ENCODE peak calls at places on chromosomes 3 and 15, in eight cellular contexts. One of them, this sample, is unnamed.

GRCh38 chr3:14143826-14144225 is 19.0 kb downstream of the TMEM43 start:
- DNase-seq in tibial artery: peak
- DNase-seq in foreskin fibroblast: peak
- DNase-seq in endodermal cell: peak
- DNase-seq in astrocyte of the spinal cord: peak
- DNase-seq in AG04449: peak
- DNase-seq in lower lobe of right lung: no peak
- DNase-seq in neural progenitor cell: no peak
- DNase-seq in this sample: peak

GRCh38 chr3:180855364-180855763 is 57.1 kb upstream of the FXR1 start:
- DNase-seq in tibial artery: no peak
- DNase-seq in foreskin fibroblast: no peak
- DNase-seq in endodermal cell: peak
- DNase-seq in astrocyte of the spinal cord: no peak
- DNase-seq in AG04449: no peak
- DNase-seq in lower lobe of right lung: no peak
- DNase-seq in neural progenitor cell: peak
- DNase-seq in this sample: peak

GRCh38 chr3:28586325-28586724 is 237.7 kb upstream of the AZI2 start:
- DNase-seq in tibial artery: no peak
- DNase-seq in foreskin fibroblast: no peak
- DNase-seq in endodermal cell: no peak
- DNase-seq in astrocyte of the spinal cord: no peak
- DNase-seq in AG04449: no peak
- DNase-seq in lower lobe of right lung: no peak
- DNase-seq in neural progenitor cell: no peak
- DNase-seq in this sample: no peak

GRCh38 chr3:118900737-118901525 is 133.7 kb downstream of the IGSF11 start:
- DNase-seq in tibial artery: no peak
- DNase-seq in foreskin fibroblast: no peak
- DNase-seq in endodermal cell: no peak
- DNase-seq in astrocyte of the spinal cord: no peak
- DNase-seq in AG04449: no peak
- DNase-seq in lower lobe of right lung: no peak
- DNase-seq in neural progenitor cell: no peak
- DNase-seq in this sample: no peak

GRCh38 chr3:175764722-175765121 is 905.6 kb downstream of the NAALADL2 start:
- DNase-seq in tibial artery: no peak
- DNase-seq in foreskin fibroblast: no peak
- DNase-seq in endodermal cell: no peak
- DNase-seq in astrocyte of the spinal cord: no peak
- DNase-seq in AG04449: no peak
- DNase-seq in lower lobe of right lung: no peak
- DNase-seq in neural progenitor cell: no peak
- DNase-seq in this sample: no peak

GRCh38 chr15:38127306-38127731 is 125.3 kb upstream of the SPRED1 start:
- DNase-seq in tibial artery: no peak
- DNase-seq in foreskin fibroblast: peak
- DNase-seq in endodermal cell: no peak
- DNase-seq in astrocyte of the spinal cord: no peak
- DNase-seq in AG04449: no peak
- DNase-seq in lower lobe of right lung: no peak
- DNase-seq in neural progenitor cell: no peak
- DNase-seq in this sample: no peak

GRCh38 chr3:133885241-133885711 is 10.4 kb downstream of the RAB6B start:
- DNase-seq in tibial artery: no peak
- DNase-seq in foreskin fibroblast: no peak
- DNase-seq in endodermal cell: peak
- DNase-seq in astrocyte of the spinal cord: no peak
- DNase-seq in AG04449: no peak
- DNase-seq in lower lobe of right lung: no peak
- DNase-seq in neural progenitor cell: no peak
- DNase-seq in this sample: no peak

GRCh38 chr3:172379372-172379771 is 68.9 kb downstream of the GHSR start:
- DNase-seq in tibial artery: no peak
- DNase-seq in foreskin fibroblast: no peak
- DNase-seq in endodermal cell: no peak
- DNase-seq in astrocyte of the spinal cord: no peak
- DNase-seq in AG04449: no peak
- DNase-seq in lower lobe of right lung: no peak
- DNase-seq in neural progenitor cell: no peak
- DNase-seq in this sample: peak

GRCh38 chr3:44974406-44974805 is 1.6 kb downstream of the ZDHHC3 start:
- DNase-seq in tibial artery: no peak
- DNase-seq in foreskin fibroblast: no peak
- DNase-seq in endodermal cell: no peak
- DNase-seq in astrocyte of the spinal cord: no peak
- DNase-seq in AG04449: no peak
- DNase-seq in lower lobe of right lung: no peak
- DNase-seq in neural progenitor cell: no peak
- DNase-seq in this sample: no peak

GRCh38 chr3:105868450-105868744 is 415 bp downstream of the CBLB start:
- DNase-seq in tibial artery: peak
- DNase-seq in foreskin fibroblast: no peak
- DNase-seq in endodermal cell: peak
- DNase-seq in astrocyte of the spinal cord: peak
- DNase-seq in AG04449: no peak
- DNase-seq in lower lobe of right lung: peak
- DNase-seq in neural progenitor cell: peak
- DNase-seq in this sample: peak

GRCh38 chr3:184110316-184110725 is 13.5 kb downstream of the HTR3E start:
- DNase-seq in tibial artery: no peak
- DNase-seq in foreskin fibroblast: peak
- DNase-seq in endodermal cell: peak
- DNase-seq in astrocyte of the spinal cord: peak
- DNase-seq in AG04449: no peak
- DNase-seq in lower lobe of right lung: no peak
- DNase-seq in neural progenitor cell: peak
- DNase-seq in this sample: peak

GRCh38 chr15:92009162-92009561 is 155.7 kb downstream of the SLCO3A1 start:
- DNase-seq in tibial artery: no peak
- DNase-seq in foreskin fibroblast: no peak
- DNase-seq in endodermal cell: no peak
- DNase-seq in astrocyte of the spinal cord: no peak
- DNase-seq in AG04449: no peak
- DNase-seq in lower lobe of right lung: no peak
- DNase-seq in neural progenitor cell: no peak
- DNase-seq in this sample: no peak

GRCh38 chr15:84947947-84948830 is 33.5 kb upstream of the PDE8A start:
- DNase-seq in tibial artery: peak
- DNase-seq in foreskin fibroblast: peak
- DNase-seq in endodermal cell: no peak
- DNase-seq in astrocyte of the spinal cord: peak
- DNase-seq in AG04449: peak
- DNase-seq in lower lobe of right lung: no peak
- DNase-seq in neural progenitor cell: no peak
- DNase-seq in this sample: peak

GRCh38 chr3:190258634-190259033 is 63.6 kb downstream of the CLDN1 start:
- DNase-seq in tibial artery: no peak
- DNase-seq in foreskin fibroblast: no peak
- DNase-seq in endodermal cell: peak
- DNase-seq in astrocyte of the spinal cord: peak
- DNase-seq in AG04449: no peak
- DNase-seq in lower lobe of right lung: no peak
- DNase-seq in neural progenitor cell: peak
- DNase-seq in this sample: no peak

GRCh38 chr3:97804471-97804870 is 17.3 kb upstream of the CRYBG3 start:
- DNase-seq in tibial artery: no peak
- DNase-seq in foreskin fibroblast: no peak
- DNase-seq in endodermal cell: no peak
- DNase-seq in astrocyte of the spinal cord: no peak
- DNase-seq in AG04449: no peak
- DNase-seq in lower lobe of right lung: no peak
- DNase-seq in neural progenitor cell: no peak
- DNase-seq in this sample: no peak

GRCh38 chr15:72535911-72536310 is 61.8 kb downstream of the ARIH1 start:
- DNase-seq in tibial artery: no peak
- DNase-seq in foreskin fibroblast: no peak
- DNase-seq in endodermal cell: no peak
- DNase-seq in astrocyte of the spinal cord: no peak
- DNase-seq in AG04449: no peak
- DNase-seq in lower lobe of right lung: no peak
- DNase-seq in neural progenitor cell: no peak
- DNase-seq in this sample: peak

GRCh38 chr3:168061332-168061996 is 34.3 kb downstream of the GOLIM4 start:
- DNase-seq in tibial artery: no peak
- DNase-seq in foreskin fibroblast: no peak
- DNase-seq in endodermal cell: no peak
- DNase-seq in astrocyte of the spinal cord: no peak
- DNase-seq in AG04449: no peak
- DNase-seq in lower lobe of right lung: no peak
- DNase-seq in neural progenitor cell: no peak
- DNase-seq in this sample: no peak

GRCh38 chr3:178385280-178385952 is 150.8 kb upstream of the KCNMB2 start:
- DNase-seq in tibial artery: no peak
- DNase-seq in foreskin fibroblast: no peak
- DNase-seq in endodermal cell: peak
- DNase-seq in astrocyte of the spinal cord: peak
- DNase-seq in AG04449: no peak
- DNase-seq in lower lobe of right lung: no peak
- DNase-seq in neural progenitor cell: peak
- DNase-seq in this sample: peak

GRCh38 chr3:42749753-42750231 is 23.3 kb downstream of the CCDC13 start:
- DNase-seq in tibial artery: peak
- DNase-seq in foreskin fibroblast: peak
- DNase-seq in endodermal cell: peak
- DNase-seq in astrocyte of the spinal cord: no peak
- DNase-seq in AG04449: no peak
- DNase-seq in lower lobe of right lung: no peak
- DNase-seq in neural progenitor cell: peak
- DNase-seq in this sample: peak

GRCh38 chr3:64022451-64023186 is 675 bp downstream of the PSMD6 start:
- DNase-seq in tibial artery: no peak
- DNase-seq in foreskin fibroblast: no peak
- DNase-seq in endodermal cell: peak
- DNase-seq in astrocyte of the spinal cord: no peak
- DNase-seq in AG04449: no peak
- DNase-seq in lower lobe of right lung: no peak
- DNase-seq in neural progenitor cell: no peak
- DNase-seq in this sample: peak

GRCh38 chr3:169542347-169542751 is 121.2 kb downstream of the MECOM start:
- DNase-seq in tibial artery: no peak
- DNase-seq in foreskin fibroblast: no peak
- DNase-seq in endodermal cell: no peak
- DNase-seq in astrocyte of the spinal cord: peak
- DNase-seq in AG04449: no peak
- DNase-seq in lower lobe of right lung: no peak
- DNase-seq in neural progenitor cell: no peak
- DNase-seq in this sample: no peak

GRCh38 chr3:171874879-171875278 is 31.7 kb downstream of the TMEM212 start:
- DNase-seq in tibial artery: no peak
- DNase-seq in foreskin fibroblast: no peak
- DNase-seq in endodermal cell: no peak
- DNase-seq in astrocyte of the spinal cord: no peak
- DNase-seq in AG04449: no peak
- DNase-seq in lower lobe of right lung: no peak
- DNase-seq in neural progenitor cell: no peak
- DNase-seq in this sample: peak

GRCh38 chr3:171077261-171077660 is 50.7 kb upstream of the SLC2A2 start:
- DNase-seq in tibial artery: no peak
- DNase-seq in foreskin fibroblast: no peak
- DNase-seq in endodermal cell: no peak
- DNase-seq in astrocyte of the spinal cord: no peak
- DNase-seq in AG04449: no peak
- DNase-seq in lower lobe of right lung: no peak
- DNase-seq in neural progenitor cell: no peak
- DNase-seq in this sample: no peak

GRCh38 chr3:156174229-156174847 is 54.0 kb downstream of the KCNAB1 start:
- DNase-seq in tibial artery: no peak
- DNase-seq in foreskin fibroblast: peak
- DNase-seq in endodermal cell: peak
- DNase-seq in astrocyte of the spinal cord: peak
- DNase-seq in AG04449: no peak
- DNase-seq in lower lobe of right lung: no peak
- DNase-seq in neural progenitor cell: peak
- DNase-seq in this sample: peak
- TF ChIP-seq CTCF in tibial artery: no peak
- TF ChIP-seq CTCF in foreskin fibroblast: peak
- TF ChIP-seq CTCF in endodermal cell: peak
- TF ChIP-seq CTCF in astrocyte of the spinal cord: peak
- TF ChIP-seq CTCF in AG04449: peak
- TF ChIP-seq CTCF in lower lobe of right lung: peak
- TF ChIP-seq CTCF in neural progenitor cell: peak
- TF ChIP-seq CTCF in this sample: peak

DNA sequence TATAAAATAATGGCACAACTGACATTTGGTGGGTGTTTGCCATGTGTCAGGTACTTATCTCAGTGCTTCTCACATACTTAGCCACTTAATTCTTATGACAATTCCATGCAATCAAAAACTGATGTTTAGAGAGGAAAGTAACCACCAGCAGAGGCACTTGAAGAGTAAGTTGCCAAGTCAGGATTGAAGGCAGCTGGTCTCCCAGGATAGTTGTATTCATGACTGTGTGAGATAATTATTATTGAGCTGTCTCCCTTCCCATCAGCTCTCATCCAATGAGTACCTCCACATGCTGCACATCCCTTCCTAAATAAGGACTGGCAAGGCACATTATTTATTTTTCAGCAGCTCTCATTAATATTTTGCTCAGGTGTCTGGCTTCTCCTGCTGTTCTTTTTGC is 4.8 kb downstream of the VEPH1 start:
- DNase-seq in tibial artery: no peak
- DNase-seq in foreskin fibroblast: no peak
- DNase-seq in endodermal cell: no peak
- DNase-seq in astrocyte of the spinal cord: no peak
- DNase-seq in AG04449: no peak
- DNase-seq in lower lobe of right lung: no peak
- DNase-seq in neural progenitor cell: no peak
- DNase-seq in this sample: no peak
- H3K4me3 ChIP-seq in tibial artery: no peak
- H3K4me3 ChIP-seq in foreskin fibroblast: no peak
- H3K4me3 ChIP-seq in endodermal cell: no peak
- H3K4me3 ChIP-seq in astrocyte of the spinal cord: no peak
- H3K4me3 ChIP-seq in AG04449: no peak
- H3K4me3 ChIP-seq in lower lobe of right lung: peak
- H3K4me3 ChIP-seq in neural progenitor cell: no peak
- H3K4me3 ChIP-seq in this sample: no peak

DNA sequence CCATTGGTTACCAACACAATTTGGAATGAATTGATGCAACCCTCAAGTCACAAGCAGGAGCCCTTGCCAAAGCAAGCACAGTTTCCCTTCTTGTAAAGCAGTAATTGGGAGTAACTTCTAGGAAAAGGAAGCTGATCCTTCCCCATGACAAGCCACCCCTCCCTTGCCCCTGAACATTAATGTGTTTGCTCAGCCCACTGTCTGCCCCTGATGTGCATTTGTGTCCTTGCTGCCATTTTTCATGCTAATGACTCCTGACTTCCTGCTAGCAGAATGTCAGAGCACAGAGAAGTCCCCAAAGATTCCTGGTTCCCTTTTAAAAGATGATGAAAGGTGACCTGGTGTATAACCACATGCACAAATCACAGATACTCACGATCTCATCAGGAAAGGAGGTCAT is 44.2 kb upstream of the WNT5A start:
- DNase-seq in tibial artery: no peak
- DNase-seq in foreskin fibroblast: no peak
- DNase-seq in endodermal cell: no peak
- DNase-seq in astrocyte of the spinal cord: no peak
- DNase-seq in AG04449: no peak
- DNase-seq in lower lobe of right lung: no peak
- DNase-seq in neural progenitor cell: no peak
- DNase-seq in this sample: no peak
- TF ChIP-seq CTCF in tibial artery: no peak
- TF ChIP-seq CTCF in foreskin fibroblast: no peak
- TF ChIP-seq CTCF in endodermal cell: no peak
- TF ChIP-seq CTCF in astrocyte of the spinal cord: no peak
- TF ChIP-seq CTCF in AG04449: no peak
- TF ChIP-seq CTCF in lower lobe of right lung: no peak
- TF ChIP-seq CTCF in neural progenitor cell: no peak
- TF ChIP-seq CTCF in this sample: no peak

GRCh38 chr3:73839032-73839431 is 214.3 kb upstream of the PDZRN3 start:
- DNase-seq in tibial artery: no peak
- DNase-seq in foreskin fibroblast: no peak
- DNase-seq in endodermal cell: no peak
- DNase-seq in astrocyte of the spinal cord: no peak
- DNase-seq in AG04449: no peak
- DNase-seq in lower lobe of right lung: no peak
- DNase-seq in neural progenitor cell: no peak
- DNase-seq in this sample: no peak
- H3K4me3 ChIP-seq in tibial artery: no peak
- H3K4me3 ChIP-seq in foreskin fibroblast: no peak
- H3K4me3 ChIP-seq in endodermal cell: no peak
- H3K4me3 ChIP-seq in astrocyte of the spinal cord: no peak
- H3K4me3 ChIP-seq in AG04449: no peak
- H3K4me3 ChIP-seq in lower lobe of right lung: no peak
- H3K4me3 ChIP-seq in neural progenitor cell: no peak
- H3K4me3 ChIP-seq in this sample: no peak

This sample was measured in fibroblast of mammary gland.